ENCODE peak calls at places on chromosomes 5 and 9, in eight cellular contexts. S is NCI-H1105; Z is activated CD4-positive, alpha-beta T cell treated with anti-CD3 and anti-CD28 coated beads, Interleukin-2, amount 50 U/mL, for 24 hours; Q is dermis microvascular lymphatic vessel endothelial cell; W is LoVo; T is adipocyte; U is Peyer's patch; B is stimulated activated naive CD8-positive, alpha-beta T cell treated with anti-CD3 and anti-CD28 coated beads, Interleukin-15, Interleukin-2, amounts not matched to agents 100 U/mL and 50 U/mL, for 24 hours. A is an unnamed sample.

GRCh38 chr5:55597014-55597981 is 62.5 kb upstream of the PLPP1 start:
- DNase-seq in S (no peak), Z (no peak), Q (peak), W (peak), T (peak), U (no peak), B (no peak), A (peak)

GRCh38 chr9:3656224-3656623 is 130.4 kb upstream of the RFX3 start:
- DNase-seq in S (no peak), Z (no peak), Q (no peak), W (no peak), T (no peak), U (no peak), B (no peak), A (no peak)

GRCh38 chr5:674630-675011 is 18.5 kb downstream of the TPPP start:
- DNase-seq in S (no peak), Z (no peak), Q (no peak), W (no peak), T (no peak), U (peak), B (no peak), A (no peak)

GRCh38 chr9:21919377-21920362 is 74.5 kb downstream of the CDKN2A start:
- DNase-seq in S (no peak), Z (no peak), Q (peak), W (peak), T (peak), U (no peak), B (no peak), A (no peak)

GRCh38 chr9:127311239-127311741 is 46.7 kb downstream of the GARNL3 start:
- DNase-seq in S (peak), Z (no peak), Q (peak), W (peak), T (peak), U (no peak), B (peak), A (peak)

GRCh38 chr5:102863764-102864560 is 108.9 kb downstream of the PAM start:
- DNase-seq in S (no peak), Z (no peak), Q (peak), W (peak), T (peak), U (no peak), B (no peak), A (no peak)

GRCh38 chr5:123207852-123208251 is 118.8 kb downstream of the PRDM6 start:
- DNase-seq in S (no peak), Z (no peak), Q (no peak), W (no peak), T (no peak), U (no peak), B (no peak), A (no peak)

GRCh38 chr5:135203593-135204036 is 169.6 kb upstream of the PITX1 start:
- DNase-seq in S (no peak), Z (no peak), Q (no peak), W (no peak), T (peak), U (no peak), B (no peak), A (no peak)

GRCh38 chr5:139078345-139078744 is 119.8 kb downstream of the SIL1 start:
- DNase-seq in S (no peak), Z (no peak), Q (no peak), W (no peak), T (no peak), U (no peak), B (no peak), A (no peak)

GRCh38 chr5:9513825-9514224 is 32.0 kb downstream of the SEMA5A start:
- DNase-seq in S (no peak), Z (no peak), Q (no peak), W (no peak), T (peak), U (no peak), B (no peak), A (peak)

GRCh38 chr5:115873392-115873791 is 31.7 kb downstream of the AP3S1 start:
- DNase-seq in S (no peak), Z (no peak), Q (peak), W (peak), T (peak), U (no peak), B (no peak), A (no peak)

GRCh38 chr5:59351076-59351794 is 542.3 kb downstream of the PDE4D start:
- DNase-seq in S (no peak), Z (no peak), Q (no peak), W (no peak), T (no peak), U (no peak), B (no peak), A (no peak)

GRCh38 chr9:123412171-123412820 is 56.3 kb downstream of the CRB2 start:
- DNase-seq in S (no peak), Z (no peak), Q (no peak), W (no peak), T (no peak), U (no peak), B (no peak), A (no peak)

GRCh38 chr5:148746826-148747535 is 79.4 kb upstream of the ADRB2 start:
- DNase-seq in S (no peak), Z (no peak), Q (peak), W (no peak), T (no peak), U (no peak), B (no peak), A (no peak)

GRCh38 chr5:137565450-137565849 is 66.3 kb upstream of the SPOCK1 start:
- DNase-seq in S (no peak), Z (no peak), Q (no peak), W (no peak), T (peak), U (no peak), B (no peak), A (no peak)

GRCh38 chr9:123724211-123724831 is 205.6 kb downstream of the DENND1A start:
- DNase-seq in S (no peak), Z (no peak), Q (peak), W (no peak), T (peak), U (no peak), B (no peak), A (peak)

GRCh38 chr5:140833993-140834392 is at the start of gene PCDHA7:
- DNase-seq in S (no peak), Z (no peak), Q (peak), W (no peak), T (peak), U (no peak), B (no peak), A (no peak)

GRCh38 chr5:172805736-172806255 is 28.3 kb upstream of the ERGIC1 start:
- DNase-seq in S (no peak), Z (no peak), Q (no peak), W (no peak), T (no peak), U (no peak), B (no peak), A (no peak)

GRCh38 chr9:16535555-16535954 is 334.9 kb downstream of the BNC2 start:
- DNase-seq in S (no peak), Z (no peak), Q (no peak), W (no peak), T (no peak), U (no peak), B (no peak), A (no peak)

GRCh38 chr5:77449277-77449676 is 42.8 kb downstream of the WDR41 start:
- DNase-seq in S (no peak), Z (no peak), Q (no peak), W (no peak), T (no peak), U (no peak), B (no peak), A (no peak)

GRCh38 chr9:22203371-22204138 is 194.4 kb upstream of the CDKN2B start:
- DNase-seq in S (no peak), Z (no peak), Q (no peak), W (no peak), T (peak), U (no peak), B (no peak), A (peak)

A was measured in hepatocyte.